ENCODE peak calls at places on chromosomes 4 and X, in eight cellular contexts. T, K, X, U, E, Y, M and V are unnamed samples.

GRCh38 chr4:182808673-182809416 is 108.3 kb downstream of the DCTD start:
- DNase-seq in T (peak; percentile 93), K (no peak), X (no peak), U (peak; percentile 28), E (no peak), Y (no peak), M (no peak), V (no peak)

GRCh38 chrX:154649864-154650510 is 3.4 kb downstream of the CTAG2 start:
- DNase-seq in T (no peak), K (no peak), X (no peak), U (no peak), E (no peak), Y (no peak), M (no peak), V (no peak)

GRCh38 chr4:64388252-64388651 is 21.0 kb downstream of the TECRL start:
- DNase-seq in T (no peak), K (no peak), X (no peak), U (no peak), E (no peak), Y (no peak), M (no peak), V (no peak)

GRCh38 chr4:175330236-175330635 is 412.1 kb downstream of the ADAM29 start:
- DNase-seq in T (no peak), K (peak; percentile 8), X (no peak), U (no peak), E (no peak), Y (no peak), M (no peak), V (no peak)

GRCh38 chrX:55057691-55058249 is 17.1 kb upstream of the PAGE2B start:
- DNase-seq in T (peak; percentile 72), K (peak; percentile 39), X (no peak), U (peak; percentile 9), E (no peak), Y (no peak), M (peak; percentile 57), V (peak; percentile 5)

GRCh38 chr4:183757105-183757504 is 98.0 kb downstream of the TRAPPC11 start:
- DNase-seq in T (no peak), K (peak; percentile 78), X (no peak), U (no peak), E (no peak), Y (no peak), M (no peak), V (no peak)

GRCh38 chr4:153792007-153792892 is 3.4 kb upstream of the SFRP2 start:
- DNase-seq in T (peak; percentile 58), K (peak; percentile 91), X (no peak), U (no peak), E (no peak), Y (peak; percentile 75), M (no peak), V (peak; percentile 56)

GRCh38 chr4:156568041-156568440 is 403.6 kb downstream of the PDGFC start:
- DNase-seq in T (no peak), K (no peak), X (no peak), U (no peak), E (no peak), Y (no peak), M (no peak), V (no peak)

GRCh38 chr4:115113382-115114106 is at the start of gene NDST4:
- DNase-seq in T (no peak), K (peak; percentile 77), X (no peak), U (no peak), E (no peak), Y (no peak), M (peak; percentile 88), V (no peak)

GRCh38 chr4:139582044-139582443 is 26.0 kb upstream of the SETD7 start:
- DNase-seq in T (no peak), K (no peak), X (no peak), U (no peak), E (no peak), Y (no peak), M (no peak), V (no peak)

GRCh38 chr4:183335369-183335940 is 13.2 kb upstream of the CLDN24 start:
- DNase-seq in T (no peak), K (peak; percentile 68), X (no peak), U (no peak), E (no peak), Y (no peak), M (no peak), V (no peak)

GRCh38 chrX:20144491-20144890 is 2.9 kb upstream of the EIF1AX start:
- DNase-seq in T (no peak), K (no peak), X (no peak), U (no peak), E (no peak), Y (no peak), M (no peak), V (no peak)

GRCh38 chr4:148415500-148415899 is 26.7 kb downstream of the NR3C2 start:
- DNase-seq in T (no peak), K (peak; percentile 12), X (no peak), U (no peak), E (no peak), Y (no peak), M (no peak), V (no peak)

GRCh38 chr4:53676402-53676871 is 85.2 kb upstream of the LNX1 start:
- DNase-seq in T (no peak), K (no peak), X (no peak), U (no peak), E (no peak), Y (no peak), M (no peak), V (no peak)

GRCh38 chr4:59553739-59554126 is 1646.4 kb upstream of the ADGRL3 start:
- DNase-seq in T (no peak), K (peak; percentile 20), X (no peak), U (no peak), E (no peak), Y (no peak), M (no peak), V (no peak)

GRCh38 chrX:41010188-41010846 is 74.9 kb upstream of the USP9X start:
- DNase-seq in T (peak; percentile 88), K (peak; percentile 79), X (peak; percentile 6), U (peak; percentile 6), E (no peak), Y (peak; percentile 83), M (no peak), V (peak; percentile 17)

GRCh38 chr4:157217708-157218107 is 2.8 kb upstream of the GRIA2 start:
- DNase-seq in T (no peak), K (peak; percentile 42), X (no peak), U (no peak), E (no peak), Y (no peak), M (peak; percentile 25), V (peak; percentile 36)

GRCh38 chr4:86939737-86940141 is 4.9 kb downstream of the AFF1 start:
- DNase-seq in T (peak; percentile 73), K (peak; percentile 47), X (no peak), U (no peak), E (no peak), Y (no peak), M (no peak), V (no peak)

GRCh38 chr4:80540785-80541469 is 205.4 kb downstream of the CFAP299 start:
- DNase-seq in T (no peak), K (no peak), X (no peak), U (no peak), E (no peak), Y (no peak), M (no peak), V (no peak)